ENCODE peak calls at places on chromosome 16, in seven cellular contexts. D, T, C, Z, E, O and U are unnamed samples.

GRCh38 chr16:31131841-31132271 is 3.7 kb downstream of the PRSS8 start:
- DNase-seq in D (no peak), T (no peak), C (no peak), Z (peak), E (no peak), O (no peak), U (no peak)

GRCh38 chr16:85903576-85903975 is 4.6 kb downstream of the IRF8 start:
- DNase-seq in D (no peak), T (no peak), C (no peak), Z (no peak), E (no peak), O (no peak), U (no peak)

GRCh38 chr16:76583466-76583865 is 306.3 kb downstream of the CNTNAP4 start:
- DNase-seq in D (no peak), T (no peak), C (peak), Z (no peak), E (no peak), O (no peak), U (no peak)

GRCh38 chr16:67226804-67227566 is at the start of gene TMEM208:
- DNase-seq in D (peak), T (peak), C (peak), Z (peak), E (peak), O (peak), U (peak)

GRCh38 chr16:55475919-55476318 is 3.1 kb upstream of the MMP2 start:
- DNase-seq in D (no peak), T (no peak), C (peak), Z (no peak), E (no peak), O (no peak), U (no peak)

GRCh38 chr16:67296422-67296821 is 17.1 kb downstream of the PLEKHG4 start:
- DNase-seq in D (no peak), T (no peak), C (peak), Z (no peak), E (peak), O (no peak), U (no peak)

GRCh38 chr16:78676351-78676750 is 576.9 kb downstream of the WWOX start:
- DNase-seq in D (no peak), T (no peak), C (no peak), Z (no peak), E (no peak), O (no peak), U (no peak)

GRCh38 chr16:75627856-75628255 is 4.8 kb upstream of the ADAT1 start:
- DNase-seq in D (no peak), T (no peak), C (peak), Z (no peak), E (peak), O (no peak), U (no peak)

GRCh38 chr16:64061621-64062020 is 1060.2 kb downstream of the CDH11 start:
- DNase-seq in D (no peak), T (no peak), C (no peak), Z (no peak), E (no peak), O (no peak), U (no peak)

GRCh38 chr16:82300374-82300936 is 130.4 kb upstream of the MPHOSPH6 start:
- DNase-seq in D (no peak), T (no peak), C (no peak), Z (no peak), E (no peak), O (no peak), U (no peak)

GRCh38 chr16:51048544-51048943 is 102.5 kb downstream of the SALL1 start:
- DNase-seq in D (no peak), T (no peak), C (no peak), Z (no peak), E (no peak), O (no peak), U (no peak)

GRCh38 chr16:56793504-56793903 is 63.6 kb downstream of the NUP93 start:
- DNase-seq in D (peak), T (no peak), C (peak), Z (no peak), E (peak), O (no peak), U (no peak)

GRCh38 chr16:66271074-66272060 is 95.1 kb upstream of the CDH5 start:
- DNase-seq in D (no peak), T (no peak), C (peak), Z (no peak), E (no peak), O (no peak), U (no peak)

GRCh38 chr16:87411375-87412271 is 19.5 kb downstream of the MAP1LC3B start:
- DNase-seq in D (no peak), T (no peak), C (no peak), Z (no peak), E (no peak), O (no peak), U (no peak)

GRCh38 chr16:67533024-67533560 is 4.5 kb downstream of the RIPOR1 start:
- DNase-seq in D (no peak), T (no peak), C (no peak), Z (no peak), E (no peak), O (no peak), U (no peak)

GRCh38 chr16:75202069-75202590 is 4.8 kb downstream of the CTRB2 start:
- DNase-seq in D (no peak), T (no peak), C (no peak), Z (peak), E (no peak), O (no peak), U (no peak)

GRCh38 chr16:80931985-80932720 is 74.5 kb downstream of the CMC2 start:
- DNase-seq in D (peak), T (peak), C (peak), Z (peak), E (peak), O (no peak), U (peak)

GRCh38 chr16:78748471-78748929 is 649.0 kb downstream of the WWOX start:
- DNase-seq in D (no peak), T (no peak), C (no peak), Z (no peak), E (no peak), O (no peak), U (no peak)

GRCh38 chr16:86966781-86967180 is 350.4 kb downstream of the C16orf95 start:
- DNase-seq in D (no peak), T (no peak), C (no peak), Z (no peak), E (no peak), O (no peak), U (no peak)

GRCh38 chr16:50530277-50531236 is 17.6 kb upstream of the NKD1 start:
- DNase-seq in D (no peak), T (no peak), C (no peak), Z (no peak), E (no peak), O (no peak), U (no peak)

GRCh38 chr16:67668495-67669157 is 2.0 kb downstream of the C16orf86 start:
- DNase-seq in D (no peak), T (no peak), C (no peak), Z (no peak), E (no peak), O (no peak), U (no peak)

GRCh38 chr16:28981517-28981916 is 3.3 kb upstream of the LAT start:
- DNase-seq in D (peak), T (peak), C (no peak), Z (no peak), E (no peak), O (no peak), U (no peak)

GRCh38 chr16:11402051-11402744 is 56.9 kb downstream of the RMI2 start:
- DNase-seq in D (no peak), T (no peak), C (no peak), Z (no peak), E (no peak), O (no peak), U (no peak)

GRCh38 chr16:2842340-2843000 is 12.4 kb downstream of the ZG16B start:
- DNase-seq in D (no peak), T (peak), C (peak), Z (peak), E (no peak), O (no peak), U (no peak)

GRCh38 chr16:54055864-54056263 is 230.7 kb downstream of the IRX3 start:
- DNase-seq in D (no peak), T (no peak), C (no peak), Z (no peak), E (no peak), O (no peak), U (no peak)

GRCh38 chr16:81495321-81496234 is 51.0 kb downstream of the CMIP start:
- DNase-seq in D (no peak), T (no peak), C (peak), Z (no peak), E (no peak), O (no peak), U (no peak)

GRCh38 chr16:12010388-12011251 is 34.1 kb downstream of the SNX29 start:
- DNase-seq in D (no peak), T (no peak), C (peak), Z (no peak), E (no peak), O (no peak), U (no peak)

GRCh38 chr16:9345889-9346288 is 254.4 kb downstream of the HAPSTR1 start:
- DNase-seq in D (no peak), T (no peak), C (no peak), Z (no peak), E (no peak), O (no peak), U (no peak)

GRCh38 chr16:81189100-81189664 is 49.3 kb upstream of the BCO1 start:
- DNase-seq in D (no peak), T (no peak), C (peak), Z (peak), E (no peak), O (peak), U (no peak)

GRCh38 chr16:79893445-79893844 is 292.9 kb upstream of the MAF start:
- DNase-seq in D (no peak), T (no peak), C (no peak), Z (no peak), E (no peak), O (no peak), U (no peak)

GRCh38 chr16:79895053-79895916 is 294.7 kb upstream of the MAF start:
- DNase-seq in D (no peak), T (no peak), C (no peak), Z (no peak), E (no peak), O (no peak), U (no peak)

GRCh38 chr16:79887541-79888540 is 287.3 kb upstream of the MAF start:
- DNase-seq in D (no peak), T (no peak), C (no peak), Z (no peak), E (no peak), O (no peak), U (no peak)

GRCh38 chr16:79892278-79892677 is 291.7 kb upstream of the MAF start:
- DNase-seq in D (no peak), T (no peak), C (no peak), Z (no peak), E (no peak), O (no peak), U (no peak)

DNA sequence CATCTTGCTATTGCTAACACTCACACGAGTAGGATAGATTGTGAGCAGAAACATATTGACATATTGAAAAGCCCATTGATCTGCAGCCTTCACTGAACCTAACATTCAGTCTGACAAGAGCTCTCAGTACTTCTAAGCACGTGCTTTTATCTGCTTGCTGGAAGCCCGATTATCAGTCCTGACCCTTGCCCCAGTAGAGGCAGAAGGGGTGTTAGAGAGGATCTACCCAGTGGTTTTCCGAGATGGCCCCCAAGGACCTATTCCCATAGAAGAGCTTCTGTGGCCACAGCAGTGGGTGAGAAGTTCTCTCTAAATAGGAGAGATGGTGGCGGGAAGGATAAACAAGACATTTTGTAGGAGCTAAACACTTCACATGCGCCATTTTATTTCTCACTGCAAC is 290.9 kb upstream of the MAF start:
- DNase-seq in D (no peak), T (no peak), C (no peak), Z (no peak), E (no peak), O (no peak), U (no peak)
- TF ChIP-seq CTCF in D (no peak), T (no peak), C (no peak), Z (no peak), E (no peak), O (no peak), U (no peak)

GRCh38 chr16:59048876-59049275 is 314.8 kb upstream of the GOT2 start:
- DNase-seq in D (no peak), T (no peak), C (no peak), Z (no peak), E (no peak), O (no peak), U (no peak)

GRCh38 chr16:59046335-59046734 is 312.2 kb upstream of the GOT2 start:
- DNase-seq in D (no peak), T (no peak), C (no peak), Z (no peak), E (no peak), O (no peak), U (no peak)

GRCh38 chr16:59044616-59045015 is 310.5 kb upstream of the GOT2 start:
- DNase-seq in D (no peak), T (no peak), C (no peak), Z (no peak), E (no peak), O (no peak), U (no peak)

GRCh38 chr16:59045496-59045895 is 311.4 kb upstream of the GOT2 start:
- DNase-seq in D (no peak), T (no peak), C (no peak), Z (no peak), E (no peak), O (no peak), U (no peak)

GRCh38 chr16:59047114-59047513 is 313.0 kb upstream of the GOT2 start:
- DNase-seq in D (no peak), T (no peak), C (no peak), Z (no peak), E (no peak), O (no peak), U (no peak)
- TF ChIP-seq CTCF in D (no peak), T (peak), C (no peak), Z (no peak), E (peak), O (no peak), U (peak)

DNA sequence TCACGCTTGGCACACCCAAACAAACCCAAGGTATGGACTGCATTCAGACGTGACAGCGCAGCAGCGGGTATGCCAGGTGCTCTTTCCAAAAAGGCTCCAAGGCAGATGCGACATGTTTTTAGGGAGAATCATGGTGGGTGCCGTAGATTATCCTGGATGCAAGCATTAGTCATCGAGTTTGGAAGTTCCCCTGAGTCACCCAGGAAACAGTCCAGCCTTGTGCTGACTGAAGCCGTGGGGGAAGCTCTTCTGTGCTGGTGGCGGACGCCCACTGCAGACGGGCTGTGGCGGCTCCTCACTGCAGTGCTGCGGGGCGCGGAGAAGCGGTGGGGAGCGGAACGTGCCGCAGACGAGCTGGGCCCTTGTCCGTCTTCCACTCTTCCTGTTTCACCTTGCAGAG is 13.9 kb downstream of the JPT2 start:
- DNase-seq in D (peak), T (no peak), C (peak), Z (no peak), E (peak), O (no peak), U (no peak)
- TF ChIP-seq CTCF in D (no peak), T (no peak), C (no peak), Z (no peak), E (no peak), O (no peak), U (no peak)

GRCh38 chr16:27892879-27893278 is 170.6 kb downstream of the GSG1L start:
- DNase-seq in D (no peak), T (no peak), C (no peak), Z (no peak), E (no peak), O (no peak), U (no peak)
- TF ChIP-seq CTCF in D (no peak), T (no peak), C (no peak), Z (no peak), E (no peak), O (peak), U (peak)

GRCh38 chr16:58639836-58640235 is 10.2 kb upstream of the CNOT1 start:
- DNase-seq in D (no peak), T (no peak), C (no peak), Z (no peak), E (no peak), O (no peak), U (no peak)

GRCh38 chr16:58640949-58641348 is 11.3 kb upstream of the CNOT1 start:
- DNase-seq in D (no peak), T (no peak), C (no peak), Z (no peak), E (no peak), O (no peak), U (no peak)

GRCh38 chr16:58639230-58639629 is 9.6 kb upstream of the CNOT1 start:
- DNase-seq in D (no peak), T (no peak), C (no peak), Z (no peak), E (no peak), O (no peak), U (no peak)

GRCh38 chr16:58636474-58636873 is 6.8 kb upstream of the CNOT1 start:
- DNase-seq in D (no peak), T (no peak), C (no peak), Z (no peak), E (no peak), O (no peak), U (no peak)

GRCh38 chr16:58638148-58639036 is 8.8 kb upstream of the CNOT1 start:
- DNase-seq in D (peak), T (no peak), C (peak), Z (no peak), E (peak), O (peak), U (no peak)
- TF ChIP-seq CTCF in D (peak), T (no peak), C (peak), Z (no peak), E (peak), O (peak), U (no peak)